ENCODE peak calls at places on chromosomes 2 and 18, in seven cellular contexts. One of them, this sample, is unnamed. For H3K27me3, the result is how much of the 10 kb centered on the place peaks cover.

GRCh38 chr2:95289251-95289650 is 7.9 kb upstream of the KCNIP3 start:
- DNase-seq in effector memory CD4-positive, alpha-beta T cell: no peak
- DNase-seq in tibial artery: no peak
- DNase-seq in foreskin keratinocyte: no peak
- DNase-seq in H9: peak
- DNase-seq in stomach: no peak
- DNase-seq in SJSA1: no peak
- DNase-seq in this sample: no peak

GRCh38 chr18:76689646-76690264 is 132.6 kb upstream of the ZNF236 start:
- DNase-seq in effector memory CD4-positive, alpha-beta T cell: no peak
- DNase-seq in tibial artery: no peak
- DNase-seq in foreskin keratinocyte: peak
- DNase-seq in H9: no peak
- DNase-seq in stomach: no peak
- DNase-seq in SJSA1: no peak
- DNase-seq in this sample: no peak

GRCh38 chr2:3187467-3187866 is 190.2 kb downstream of the EIPR1 start:
- DNase-seq in effector memory CD4-positive, alpha-beta T cell: no peak
- DNase-seq in tibial artery: no peak
- DNase-seq in foreskin keratinocyte: no peak
- DNase-seq in H9: no peak
- DNase-seq in stomach: no peak
- DNase-seq in SJSA1: no peak
- DNase-seq in this sample: no peak

GRCh38 chr18:31225668-31226067 is 63.0 kb upstream of the DSC1 start:
- DNase-seq in effector memory CD4-positive, alpha-beta T cell: no peak
- DNase-seq in tibial artery: no peak
- DNase-seq in foreskin keratinocyte: no peak
- DNase-seq in H9: peak
- DNase-seq in stomach: no peak
- DNase-seq in SJSA1: peak
- DNase-seq in this sample: no peak

GRCh38 chr18:46289931-46290330 is 185.7 kb downstream of the HAUS1 start:
- DNase-seq in effector memory CD4-positive, alpha-beta T cell: no peak
- DNase-seq in tibial artery: no peak
- DNase-seq in foreskin keratinocyte: no peak
- DNase-seq in H9: no peak
- DNase-seq in stomach: no peak
- DNase-seq in SJSA1: no peak
- DNase-seq in this sample: no peak

GRCh38 chr18:61766266-61766884 is 126.4 kb downstream of the RNF152 start:
- DNase-seq in effector memory CD4-positive, alpha-beta T cell: no peak
- DNase-seq in tibial artery: no peak
- DNase-seq in foreskin keratinocyte: peak
- DNase-seq in H9: no peak
- DNase-seq in stomach: no peak
- DNase-seq in SJSA1: no peak
- DNase-seq in this sample: no peak

GRCh38 chr2:47072728-47073191 is 82.3 kb downstream of the STPG4 start:
- DNase-seq in effector memory CD4-positive, alpha-beta T cell: no peak
- DNase-seq in tibial artery: peak
- DNase-seq in foreskin keratinocyte: no peak
- DNase-seq in H9: no peak
- DNase-seq in stomach: peak
- DNase-seq in SJSA1: no peak
- DNase-seq in this sample: peak

GRCh38 chr2:119694994-119695521 is 16.1 kb downstream of the TMEM177 start:
- DNase-seq in effector memory CD4-positive, alpha-beta T cell: no peak
- DNase-seq in tibial artery: no peak
- DNase-seq in foreskin keratinocyte: peak
- DNase-seq in H9: no peak
- DNase-seq in stomach: no peak
- DNase-seq in SJSA1: peak
- DNase-seq in this sample: no peak

GRCh38 chr2:192070099-192070498 is 124.6 kb downstream of the TMEFF2 start:
- DNase-seq in effector memory CD4-positive, alpha-beta T cell: no peak
- DNase-seq in tibial artery: no peak
- DNase-seq in foreskin keratinocyte: no peak
- DNase-seq in H9: no peak
- DNase-seq in stomach: no peak
- DNase-seq in SJSA1: no peak
- DNase-seq in this sample: no peak

GRCh38 chr2:238169021-238169707 is 10.4 kb downstream of the ERFE start:
- DNase-seq in effector memory CD4-positive, alpha-beta T cell: no peak
- DNase-seq in tibial artery: peak
- DNase-seq in foreskin keratinocyte: peak
- DNase-seq in H9: no peak
- DNase-seq in stomach: no peak
- DNase-seq in SJSA1: peak
- DNase-seq in this sample: no peak

GRCh38 chr18:61770279-61770678 is 122.5 kb downstream of the RNF152 start:
- DNase-seq in effector memory CD4-positive, alpha-beta T cell: no peak
- DNase-seq in tibial artery: no peak
- DNase-seq in foreskin keratinocyte: no peak
- DNase-seq in H9: no peak
- DNase-seq in stomach: no peak
- DNase-seq in SJSA1: no peak
- DNase-seq in this sample: no peak

GRCh38 chr2:56199492-56199891 is 15.7 kb downstream of the CCDC85A start:
- DNase-seq in effector memory CD4-positive, alpha-beta T cell: no peak
- DNase-seq in tibial artery: no peak
- DNase-seq in foreskin keratinocyte: peak
- DNase-seq in H9: no peak
- DNase-seq in stomach: no peak
- DNase-seq in SJSA1: peak
- DNase-seq in this sample: no peak

GRCh38 chr2:240387669-240388358 is 47.6 kb upstream of the GPC1 start:
- DNase-seq in effector memory CD4-positive, alpha-beta T cell: no peak
- DNase-seq in tibial artery: peak
- DNase-seq in foreskin keratinocyte: peak
- DNase-seq in H9: no peak
- DNase-seq in stomach: peak
- DNase-seq in SJSA1: peak
- DNase-seq in this sample: peak

GRCh38 chr2:54083021-54083420 is 32.4 kb upstream of the ACYP2 start:
- DNase-seq in effector memory CD4-positive, alpha-beta T cell: no peak
- DNase-seq in tibial artery: no peak
- DNase-seq in foreskin keratinocyte: no peak
- DNase-seq in H9: peak
- DNase-seq in stomach: no peak
- DNase-seq in SJSA1: no peak
- DNase-seq in this sample: no peak

GRCh38 chr2:23375448-23375847 is 9.5 kb upstream of the KLHL29 start:
- DNase-seq in effector memory CD4-positive, alpha-beta T cell: no peak
- DNase-seq in tibial artery: no peak
- DNase-seq in foreskin keratinocyte: no peak
- DNase-seq in H9: no peak
- DNase-seq in stomach: no peak
- DNase-seq in SJSA1: no peak
- DNase-seq in this sample: no peak

GRCh38 chr18:49335677-49336076 is 124.8 kb downstream of the DYM start:
- DNase-seq in effector memory CD4-positive, alpha-beta T cell: no peak
- DNase-seq in tibial artery: no peak
- DNase-seq in foreskin keratinocyte: no peak
- DNase-seq in H9: no peak
- DNase-seq in stomach: no peak
- DNase-seq in SJSA1: no peak
- DNase-seq in this sample: no peak

GRCh38 chr2:116669782-116670181 is 1144.7 kb upstream of the DDX18 start:
- DNase-seq in effector memory CD4-positive, alpha-beta T cell: no peak
- DNase-seq in tibial artery: no peak
- DNase-seq in foreskin keratinocyte: no peak
- DNase-seq in H9: no peak
- DNase-seq in stomach: no peak
- DNase-seq in SJSA1: no peak
- DNase-seq in this sample: no peak

GRCh38 chr2:105756435-105756834 is 11.7 kb downstream of the NCK2 start:
- DNase-seq in effector memory CD4-positive, alpha-beta T cell: no peak
- DNase-seq in tibial artery: no peak
- DNase-seq in foreskin keratinocyte: no peak
- DNase-seq in H9: no peak
- DNase-seq in stomach: no peak
- DNase-seq in SJSA1: no peak
- DNase-seq in this sample: no peak

GRCh38 chr18:34494359-34494696 is 215.8 kb upstream of the DTNA start:
- DNase-seq in effector memory CD4-positive, alpha-beta T cell: no peak
- DNase-seq in tibial artery: no peak
- DNase-seq in foreskin keratinocyte: no peak
- DNase-seq in H9: peak
- DNase-seq in stomach: no peak
- DNase-seq in SJSA1: no peak
- DNase-seq in this sample: no peak

GRCh38 chr2:219184116-219184515 is 6.0 kb downstream of the RETREG2 start:
- DNase-seq in effector memory CD4-positive, alpha-beta T cell: no peak
- DNase-seq in tibial artery: no peak
- DNase-seq in foreskin keratinocyte: no peak
- DNase-seq in H9: no peak
- DNase-seq in stomach: no peak
- DNase-seq in SJSA1: no peak
- DNase-seq in this sample: peak

GRCh38 chr2:109403841-109404201 is 209.9 kb downstream of the SEPTIN10 start:
- DNase-seq in effector memory CD4-positive, alpha-beta T cell: no peak
- DNase-seq in tibial artery: no peak
- DNase-seq in foreskin keratinocyte: peak
- DNase-seq in H9: no peak
- DNase-seq in stomach: no peak
- DNase-seq in SJSA1: no peak
- DNase-seq in this sample: no peak

GRCh38 chr2:106997204-106997603 is 111.2 kb upstream of the ST6GAL2 start:
- DNase-seq in effector memory CD4-positive, alpha-beta T cell: no peak
- DNase-seq in tibial artery: no peak
- DNase-seq in foreskin keratinocyte: no peak
- DNase-seq in H9: no peak
- DNase-seq in stomach: no peak
- DNase-seq in SJSA1: no peak
- DNase-seq in this sample: no peak
- H3K27ac ChIP-seq in effector memory CD4-positive, alpha-beta T cell: no peak
- H3K27ac ChIP-seq in tibial artery: no peak
- H3K27ac ChIP-seq in foreskin keratinocyte: no peak
- H3K27ac ChIP-seq in H9: no peak
- H3K27ac ChIP-seq in stomach: no peak
- H3K27ac ChIP-seq in SJSA1: no peak
- H3K27ac ChIP-seq in this sample: no peak

GRCh38 chr2:176158855-176159677 is 2.0 kb downstream of the HOXD3 start:
- DNase-seq in effector memory CD4-positive, alpha-beta T cell: no peak
- DNase-seq in tibial artery: no peak
- DNase-seq in foreskin keratinocyte: no peak
- DNase-seq in H9: no peak
- DNase-seq in stomach: no peak
- DNase-seq in SJSA1: no peak
- DNase-seq in this sample: no peak

GRCh38 chr2:176156959-176157498 is at the start of gene HOXD3:
- DNase-seq in effector memory CD4-positive, alpha-beta T cell: no peak
- DNase-seq in tibial artery: no peak
- DNase-seq in foreskin keratinocyte: no peak
- DNase-seq in H9: no peak
- DNase-seq in stomach: no peak
- DNase-seq in SJSA1: no peak
- DNase-seq in this sample: no peak

GRCh38 chr2:176156301-176156958 is 677 bp upstream of the HOXD3 start:
- DNase-seq in effector memory CD4-positive, alpha-beta T cell: no peak
- DNase-seq in tibial artery: no peak
- DNase-seq in foreskin keratinocyte: no peak
- DNase-seq in H9: no peak
- DNase-seq in stomach: no peak
- DNase-seq in SJSA1: no peak
- DNase-seq in this sample: no peak

GRCh38 chr2:176158306-176158643 is 1.2 kb downstream of the HOXD3 start:
- DNase-seq in effector memory CD4-positive, alpha-beta T cell: no peak
- DNase-seq in tibial artery: no peak
- DNase-seq in foreskin keratinocyte: no peak
- DNase-seq in H9: no peak
- DNase-seq in stomach: no peak
- DNase-seq in SJSA1: no peak
- DNase-seq in this sample: no peak

DNA sequence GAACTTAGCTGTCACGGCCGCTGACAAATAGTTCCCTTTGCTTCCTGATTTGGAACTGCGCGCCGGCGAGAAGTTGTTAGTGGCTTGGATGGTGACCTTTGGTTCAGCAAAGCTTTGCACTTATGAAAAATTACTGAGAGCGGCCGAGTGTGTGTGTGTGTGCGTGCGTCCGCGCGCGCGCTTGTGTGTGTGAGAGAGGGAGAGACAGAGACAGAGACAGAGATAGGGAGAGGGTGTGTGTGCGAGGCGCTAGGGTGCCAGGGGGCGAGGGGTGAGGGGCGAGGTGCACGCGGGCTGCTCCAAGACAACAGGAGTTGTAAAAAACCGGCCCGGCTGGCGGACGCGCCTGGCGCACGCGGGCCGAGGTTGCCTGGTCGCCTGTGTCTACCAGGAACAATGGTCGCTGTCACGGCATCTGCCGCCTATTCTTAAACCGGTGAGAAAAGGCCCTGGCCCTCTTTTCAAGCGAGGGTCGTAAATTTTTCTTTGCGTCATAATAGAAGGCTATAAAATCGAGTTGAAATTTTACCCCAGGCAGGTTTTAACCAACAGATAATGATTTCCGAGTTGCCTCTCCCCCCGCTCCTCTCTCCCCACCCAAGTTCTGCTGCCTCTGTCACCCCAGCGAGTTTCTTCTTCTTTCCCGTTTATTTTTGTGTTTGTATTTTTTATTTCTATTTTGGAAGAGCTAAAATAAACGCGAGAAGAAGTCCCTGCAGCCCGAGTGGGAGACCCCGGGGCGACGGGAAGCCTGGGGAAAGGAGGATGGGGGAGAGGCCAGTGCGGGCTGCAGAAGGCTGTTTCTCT is 595 bp downstream of the HOXD3 start:
- DNase-seq in effector memory CD4-positive, alpha-beta T cell: no peak
- DNase-seq in tibial artery: no peak
- DNase-seq in foreskin keratinocyte: no peak
- DNase-seq in H9: peak
- DNase-seq in stomach: no peak
- DNase-seq in SJSA1: no peak
- DNase-seq in this sample: no peak
- H3K27me3 ChIP-seq in effector memory CD4-positive, alpha-beta T cell: half or more
- H3K27me3 ChIP-seq in tibial artery: under half
- H3K27me3 ChIP-seq in foreskin keratinocyte: half or more
- H3K27me3 ChIP-seq in H9: half or more
- H3K27me3 ChIP-seq in stomach: half or more
- H3K27me3 ChIP-seq in SJSA1: under half
- H3K27me3 ChIP-seq in this sample: half or more

DNA sequence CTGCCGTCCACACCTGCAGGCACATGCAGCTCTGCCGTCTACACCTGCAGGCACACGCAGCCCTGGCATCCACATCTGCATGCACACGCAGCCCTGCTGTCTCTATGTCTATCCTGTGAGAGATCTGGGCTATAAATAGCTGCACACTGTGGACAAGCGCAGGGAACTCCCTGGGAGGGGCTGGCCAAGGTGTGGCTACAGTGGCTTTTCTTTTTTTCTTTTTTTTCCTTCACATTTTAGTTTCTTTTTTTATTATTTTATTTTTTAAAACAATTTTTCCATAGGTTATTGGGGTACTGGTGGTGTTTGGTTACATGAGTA is 42.0 kb downstream of the TMEM182 start:
- DNase-seq in effector memory CD4-positive, alpha-beta T cell: no peak
- DNase-seq in tibial artery: no peak
- DNase-seq in foreskin keratinocyte: no peak
- DNase-seq in H9: no peak
- DNase-seq in stomach: no peak
- DNase-seq in SJSA1: no peak
- DNase-seq in this sample: no peak
- H3K27ac ChIP-seq in effector memory CD4-positive, alpha-beta T cell: no peak
- H3K27ac ChIP-seq in tibial artery: no peak
- H3K27ac ChIP-seq in foreskin keratinocyte: no peak
- H3K27ac ChIP-seq in H9: no peak
- H3K27ac ChIP-seq in stomach: no peak
- H3K27ac ChIP-seq in SJSA1: no peak
- H3K27ac ChIP-seq in this sample: peak

GRCh38 chr2:236318401-236318800 is 54.2 kb upstream of the ASB18 start:
- DNase-seq in effector memory CD4-positive, alpha-beta T cell: no peak
- DNase-seq in tibial artery: no peak
- DNase-seq in foreskin keratinocyte: no peak
- DNase-seq in H9: no peak
- DNase-seq in stomach: no peak
- DNase-seq in SJSA1: no peak
- DNase-seq in this sample: no peak
- H3K27me3 ChIP-seq in effector memory CD4-positive, alpha-beta T cell: under half
- H3K27me3 ChIP-seq in tibial artery: under half
- H3K27me3 ChIP-seq in foreskin keratinocyte: under half
- H3K27me3 ChIP-seq in H9: under half
- H3K27me3 ChIP-seq in stomach: under half
- H3K27me3 ChIP-seq in SJSA1: under half
- H3K27me3 ChIP-seq in this sample: under half

This sample was measured in heart left ventricle.